ENCODE peak calls at places on chromosomes 12 and 14, in nine cellular contexts. One of them, this sample, is unnamed.

GRCh38 chr12:111250251-111250881 is 118.5 kb downstream of the PHETA1 start:
- DNase-seq in neuronal stem cell: no peak
- DNase-seq in left ventricle myocardium inferior: no peak
- DNase-seq in iPS DF 6.9: no peak
- DNase-seq in mammary epithelial cell: no peak
- DNase-seq in naive thymus-derived CD4-positive, alpha-beta T cell: no peak
- DNase-seq in H7: no peak
- DNase-seq in AG04450: no peak
- DNase-seq in esophagus squamous epithelium: no peak
- DNase-seq in this sample: no peak

GRCh38 chr12:83709899-83710298 is 1023.2 kb downstream of the TMTC2 start:
- DNase-seq in neuronal stem cell: no peak
- DNase-seq in left ventricle myocardium inferior: no peak
- DNase-seq in iPS DF 6.9: no peak
- DNase-seq in mammary epithelial cell: peak; percentile 32
- DNase-seq in naive thymus-derived CD4-positive, alpha-beta T cell: no peak
- DNase-seq in H7: no peak
- DNase-seq in AG04450: no peak
- DNase-seq in esophagus squamous epithelium: no peak
- DNase-seq in this sample: no peak

GRCh38 chr12:117685115-117685926 is 283.5 kb downstream of the KSR2 start:
- DNase-seq in neuronal stem cell: peak; percentile 29
- DNase-seq in left ventricle myocardium inferior: no peak
- DNase-seq in iPS DF 6.9: peak; percentile 79
- DNase-seq in mammary epithelial cell: no peak
- DNase-seq in naive thymus-derived CD4-positive, alpha-beta T cell: no peak
- DNase-seq in H7: peak; percentile 92
- DNase-seq in AG04450: no peak
- DNase-seq in esophagus squamous epithelium: no peak
- DNase-seq in this sample: peak; percentile 76

GRCh38 chr14:35046751-35047536 is 872 bp downstream of the FAM177A1 start:
- DNase-seq in neuronal stem cell: no peak
- DNase-seq in left ventricle myocardium inferior: no peak
- DNase-seq in iPS DF 6.9: no peak
- DNase-seq in mammary epithelial cell: no peak
- DNase-seq in naive thymus-derived CD4-positive, alpha-beta T cell: no peak
- DNase-seq in H7: no peak
- DNase-seq in AG04450: no peak
- DNase-seq in esophagus squamous epithelium: peak; percentile 26
- DNase-seq in this sample: no peak

GRCh38 chr14:61174395-61175386 is 106.4 kb downstream of the TMEM30B start:
- DNase-seq in neuronal stem cell: no peak
- DNase-seq in left ventricle myocardium inferior: no peak
- DNase-seq in iPS DF 6.9: no peak
- DNase-seq in mammary epithelial cell: peak; percentile 54
- DNase-seq in naive thymus-derived CD4-positive, alpha-beta T cell: no peak
- DNase-seq in H7: peak; percentile 20
- DNase-seq in AG04450: no peak
- DNase-seq in esophagus squamous epithelium: no peak
- DNase-seq in this sample: peak; percentile 59

GRCh38 chr14:33934043-33934750 is 16.7 kb downstream of the EGLN3 start:
- DNase-seq in neuronal stem cell: no peak
- DNase-seq in left ventricle myocardium inferior: no peak
- DNase-seq in iPS DF 6.9: no peak
- DNase-seq in mammary epithelial cell: no peak
- DNase-seq in naive thymus-derived CD4-positive, alpha-beta T cell: no peak
- DNase-seq in H7: no peak
- DNase-seq in AG04450: no peak
- DNase-seq in esophagus squamous epithelium: no peak
- DNase-seq in this sample: no peak

GRCh38 chr14:58659846-58660245 is 22.1 kb downstream of the DACT1 start:
- DNase-seq in neuronal stem cell: no peak
- DNase-seq in left ventricle myocardium inferior: peak; percentile 51
- DNase-seq in iPS DF 6.9: no peak
- DNase-seq in mammary epithelial cell: no peak
- DNase-seq in naive thymus-derived CD4-positive, alpha-beta T cell: no peak
- DNase-seq in H7: no peak
- DNase-seq in AG04450: no peak
- DNase-seq in esophagus squamous epithelium: no peak
- DNase-seq in this sample: no peak

GRCh38 chr14:61750708-61751474 is 11.3 kb upstream of the SNAPC1 start:
- DNase-seq in neuronal stem cell: peak; percentile 57
- DNase-seq in left ventricle myocardium inferior: peak; percentile 92
- DNase-seq in iPS DF 6.9: peak; percentile 45
- DNase-seq in mammary epithelial cell: peak; percentile 90
- DNase-seq in naive thymus-derived CD4-positive, alpha-beta T cell: peak; percentile 89
- DNase-seq in H7: peak; percentile 89
- DNase-seq in AG04450: no peak
- DNase-seq in esophagus squamous epithelium: peak; percentile 35
- DNase-seq in this sample: peak; percentile 49

GRCh38 chr14:92945959-92946846 is 23.3 kb downstream of the CHGA start:
- DNase-seq in neuronal stem cell: no peak
- DNase-seq in left ventricle myocardium inferior: peak; percentile 56
- DNase-seq in iPS DF 6.9: no peak
- DNase-seq in mammary epithelial cell: peak; percentile 48
- DNase-seq in naive thymus-derived CD4-positive, alpha-beta T cell: no peak
- DNase-seq in H7: no peak
- DNase-seq in AG04450: no peak
- DNase-seq in esophagus squamous epithelium: peak; percentile 12
- DNase-seq in this sample: no peak

GRCh38 chr14:35390577-35391387 is 13.8 kb downstream of the NFKBIA start:
- DNase-seq in neuronal stem cell: no peak
- DNase-seq in left ventricle myocardium inferior: peak; percentile 15
- DNase-seq in iPS DF 6.9: no peak
- DNase-seq in mammary epithelial cell: peak; percentile 31
- DNase-seq in naive thymus-derived CD4-positive, alpha-beta T cell: no peak
- DNase-seq in H7: no peak
- DNase-seq in AG04450: no peak
- DNase-seq in esophagus squamous epithelium: no peak
- DNase-seq in this sample: no peak

GRCh38 chr12:114671321-114671663 is 12.7 kb downstream of the TBX3 start:
- DNase-seq in neuronal stem cell: peak; percentile 20
- DNase-seq in left ventricle myocardium inferior: no peak
- DNase-seq in iPS DF 6.9: no peak
- DNase-seq in mammary epithelial cell: peak; percentile 24
- DNase-seq in naive thymus-derived CD4-positive, alpha-beta T cell: no peak
- DNase-seq in H7: no peak
- DNase-seq in AG04450: no peak
- DNase-seq in esophagus squamous epithelium: no peak
- DNase-seq in this sample: no peak

GRCh38 chr12:114671664-114672476 is 12.1 kb downstream of the TBX3 start:
- DNase-seq in neuronal stem cell: peak; percentile 45
- DNase-seq in left ventricle myocardium inferior: no peak
- DNase-seq in iPS DF 6.9: no peak
- DNase-seq in mammary epithelial cell: peak; percentile 56
- DNase-seq in naive thymus-derived CD4-positive, alpha-beta T cell: no peak
- DNase-seq in H7: peak; percentile 84
- DNase-seq in AG04450: no peak
- DNase-seq in esophagus squamous epithelium: no peak
- DNase-seq in this sample: no peak

GRCh38 chr12:114669501-114670256 is 14.3 kb downstream of the TBX3 start:
- DNase-seq in neuronal stem cell: peak; percentile 29
- DNase-seq in left ventricle myocardium inferior: no peak
- DNase-seq in iPS DF 6.9: no peak
- DNase-seq in mammary epithelial cell: peak; percentile 55
- DNase-seq in naive thymus-derived CD4-positive, alpha-beta T cell: no peak
- DNase-seq in H7: peak; percentile 59
- DNase-seq in AG04450: no peak
- DNase-seq in esophagus squamous epithelium: no peak
- DNase-seq in this sample: no peak

GRCh38 chr12:114668905-114669304 is 15.1 kb downstream of the TBX3 start:
- DNase-seq in neuronal stem cell: peak; percentile 1
- DNase-seq in left ventricle myocardium inferior: no peak
- DNase-seq in iPS DF 6.9: no peak
- DNase-seq in mammary epithelial cell: no peak
- DNase-seq in naive thymus-derived CD4-positive, alpha-beta T cell: no peak
- DNase-seq in H7: no peak
- DNase-seq in AG04450: no peak
- DNase-seq in esophagus squamous epithelium: no peak
- DNase-seq in this sample: no peak

DNA sequence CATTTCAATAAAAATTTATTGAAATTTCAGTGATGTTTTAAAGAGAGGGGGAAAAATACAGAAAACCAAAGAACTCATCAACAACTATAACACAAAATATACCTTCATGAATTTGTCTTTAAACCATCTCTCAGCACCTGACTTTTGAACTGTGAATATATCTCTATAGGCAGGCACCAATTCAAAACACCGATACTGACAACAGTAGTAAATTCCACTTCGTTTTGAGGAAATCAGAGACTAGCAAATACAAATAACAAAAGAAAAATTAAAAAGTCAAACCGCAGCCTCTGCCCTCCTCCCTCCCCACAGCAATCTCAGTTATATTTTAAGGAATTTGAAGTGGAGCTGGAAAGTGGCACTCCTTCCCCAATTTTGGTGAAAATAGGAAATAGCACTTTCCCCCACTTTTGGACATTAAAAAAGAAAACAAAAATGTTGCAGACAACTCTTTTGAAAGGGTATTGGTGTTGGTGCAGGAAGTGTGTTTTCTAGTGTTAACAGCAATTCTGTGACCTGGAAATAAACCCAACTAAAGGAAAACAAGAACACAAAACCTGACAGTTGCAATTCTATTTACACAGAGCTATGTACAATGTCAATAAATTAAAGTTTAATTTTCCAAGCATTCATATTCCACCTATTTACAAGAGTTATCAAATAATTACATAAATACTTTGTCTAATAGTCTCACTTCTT is 13.6 kb downstream of the TBX3 start:
- DNase-seq in neuronal stem cell: peak; percentile 3
- DNase-seq in left ventricle myocardium inferior: no peak
- DNase-seq in iPS DF 6.9: no peak
- DNase-seq in mammary epithelial cell: peak; percentile 25
- DNase-seq in naive thymus-derived CD4-positive, alpha-beta T cell: no peak
- DNase-seq in H7: no peak
- DNase-seq in AG04450: no peak
- DNase-seq in esophagus squamous epithelium: no peak
- DNase-seq in this sample: no peak
- H3K4me3 ChIP-seq in neuronal stem cell: no peak overlapping the region
- H3K4me3 ChIP-seq in left ventricle myocardium inferior: peak overlapping the region; percentile 68
- H3K4me3 ChIP-seq in iPS DF 6.9: no peak overlapping the region
- H3K4me3 ChIP-seq in mammary epithelial cell: peak overlapping the region; percentile 43
- H3K4me3 ChIP-seq in naive thymus-derived CD4-positive, alpha-beta T cell: no peak overlapping the region
- H3K4me3 ChIP-seq in H7: no peak overlapping the region
- H3K4me3 ChIP-seq in AG04450: peak overlapping the region; percentile 59
- H3K4me3 ChIP-seq in esophagus squamous epithelium: no peak overlapping the region
- H3K4me3 ChIP-seq in this sample: no peak overlapping the region

DNA sequence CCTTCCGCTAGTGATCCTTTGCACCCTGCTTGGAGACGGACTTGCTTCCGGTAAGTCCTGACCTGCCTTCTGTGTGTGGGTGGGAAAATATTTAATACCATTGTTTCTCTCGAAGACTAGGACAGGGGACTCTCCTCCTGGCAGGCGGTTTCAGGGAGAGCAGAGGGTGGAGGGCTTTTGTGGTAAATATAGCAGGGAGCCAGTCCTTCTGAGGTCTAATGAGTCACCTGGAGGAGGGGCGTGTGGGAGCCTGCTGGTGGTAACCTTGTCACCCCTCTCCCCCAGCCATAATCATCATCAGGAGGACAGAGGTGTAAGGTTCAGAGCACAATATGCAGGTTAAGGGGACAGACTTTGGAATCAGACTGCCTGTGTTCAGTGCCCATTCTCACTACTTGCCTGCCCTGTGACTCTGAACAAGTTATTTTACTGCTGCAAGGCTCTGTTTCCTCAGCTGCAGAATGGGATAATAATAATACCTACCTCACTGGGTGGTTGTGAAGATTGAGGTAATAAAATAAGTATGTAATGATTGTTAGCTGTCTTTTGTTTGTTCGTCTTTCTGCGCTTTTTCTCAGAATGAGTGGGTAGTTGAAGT is 47.4 kb downstream of the SUSD6 start:
- DNase-seq in neuronal stem cell: no peak
- DNase-seq in left ventricle myocardium inferior: no peak
- DNase-seq in iPS DF 6.9: no peak
- DNase-seq in mammary epithelial cell: peak; percentile 88
- DNase-seq in naive thymus-derived CD4-positive, alpha-beta T cell: no peak
- DNase-seq in H7: no peak
- DNase-seq in AG04450: no peak
- DNase-seq in esophagus squamous epithelium: no peak
- DNase-seq in this sample: no peak
- H3K4me3 ChIP-seq in neuronal stem cell: no peak overlapping the region
- H3K4me3 ChIP-seq in left ventricle myocardium inferior: no peak overlapping the region
- H3K4me3 ChIP-seq in iPS DF 6.9: no peak overlapping the region
- H3K4me3 ChIP-seq in mammary epithelial cell: peak overlapping the region; percentile 17
- H3K4me3 ChIP-seq in naive thymus-derived CD4-positive, alpha-beta T cell: no peak overlapping the region
- H3K4me3 ChIP-seq in H7: no peak overlapping the region
- H3K4me3 ChIP-seq in AG04450: no peak overlapping the region
- H3K4me3 ChIP-seq in esophagus squamous epithelium: peak overlapping the region; percentile 15
- H3K4me3 ChIP-seq in this sample: no peak overlapping the region

GRCh38 chr12:96501908-96502307 is 12.5 kb downstream of the CFAP54 start:
- DNase-seq in neuronal stem cell: no peak
- DNase-seq in left ventricle myocardium inferior: no peak
- DNase-seq in iPS DF 6.9: no peak
- DNase-seq in mammary epithelial cell: no peak
- DNase-seq in naive thymus-derived CD4-positive, alpha-beta T cell: no peak
- DNase-seq in H7: no peak
- DNase-seq in AG04450: no peak
- DNase-seq in esophagus squamous epithelium: no peak
- DNase-seq in this sample: no peak

GRCh38 chr12:96502477-96502876 is 13.1 kb downstream of the CFAP54 start:
- DNase-seq in neuronal stem cell: no peak
- DNase-seq in left ventricle myocardium inferior: no peak
- DNase-seq in iPS DF 6.9: no peak
- DNase-seq in mammary epithelial cell: peak; percentile 19
- DNase-seq in naive thymus-derived CD4-positive, alpha-beta T cell: no peak
- DNase-seq in H7: no peak
- DNase-seq in AG04450: no peak
- DNase-seq in esophagus squamous epithelium: no peak
- DNase-seq in this sample: no peak

GRCh38 chr12:96500686-96501085 is 11.3 kb downstream of the CFAP54 start:
- DNase-seq in neuronal stem cell: no peak
- DNase-seq in left ventricle myocardium inferior: no peak
- DNase-seq in iPS DF 6.9: no peak
- DNase-seq in mammary epithelial cell: no peak
- DNase-seq in naive thymus-derived CD4-positive, alpha-beta T cell: no peak
- DNase-seq in H7: no peak
- DNase-seq in AG04450: no peak
- DNase-seq in esophagus squamous epithelium: no peak
- DNase-seq in this sample: no peak

GRCh38 chr12:96502949-96503532 is 13.7 kb downstream of the CFAP54 start:
- DNase-seq in neuronal stem cell: no peak
- DNase-seq in left ventricle myocardium inferior: no peak
- DNase-seq in iPS DF 6.9: no peak
- DNase-seq in mammary epithelial cell: no peak
- DNase-seq in naive thymus-derived CD4-positive, alpha-beta T cell: no peak
- DNase-seq in H7: no peak
- DNase-seq in AG04450: no peak
- DNase-seq in esophagus squamous epithelium: no peak
- DNase-seq in this sample: no peak

GRCh38 chr12:96501139-96501741 is 11.9 kb downstream of the CFAP54 start:
- DNase-seq in neuronal stem cell: no peak
- DNase-seq in left ventricle myocardium inferior: peak; percentile 18
- DNase-seq in iPS DF 6.9: no peak
- DNase-seq in mammary epithelial cell: peak; percentile 88
- DNase-seq in naive thymus-derived CD4-positive, alpha-beta T cell: peak; percentile 29
- DNase-seq in H7: no peak
- DNase-seq in AG04450: no peak
- DNase-seq in esophagus squamous epithelium: peak; percentile 16
- DNase-seq in this sample: no peak
- H3K4me3 ChIP-seq in neuronal stem cell: no peak overlapping the region
- H3K4me3 ChIP-seq in left ventricle myocardium inferior: no peak overlapping the region
- H3K4me3 ChIP-seq in iPS DF 6.9: no peak overlapping the region
- H3K4me3 ChIP-seq in mammary epithelial cell: no peak overlapping the region
- H3K4me3 ChIP-seq in naive thymus-derived CD4-positive, alpha-beta T cell: no peak overlapping the region
- H3K4me3 ChIP-seq in H7: no peak overlapping the region
- H3K4me3 ChIP-seq in AG04450: no peak overlapping the region
- H3K4me3 ChIP-seq in esophagus squamous epithelium: no peak overlapping the region
- H3K4me3 ChIP-seq in this sample: no peak overlapping the region

GRCh38 chr12:57836442-57837375 is 9.8 kb downstream of the CTDSP2 start:
- DNase-seq in neuronal stem cell: no peak
- DNase-seq in left ventricle myocardium inferior: peak; percentile 87
- DNase-seq in iPS DF 6.9: no peak
- DNase-seq in mammary epithelial cell: peak; percentile 61
- DNase-seq in naive thymus-derived CD4-positive, alpha-beta T cell: peak; percentile 26
- DNase-seq in H7: peak; percentile 63
- DNase-seq in AG04450: peak; percentile 46
- DNase-seq in esophagus squamous epithelium: no peak
- DNase-seq in this sample: peak; percentile 55
- H3K4me3 ChIP-seq in neuronal stem cell: peak overlapping the region; percentile 40
- H3K4me3 ChIP-seq in left ventricle myocardium inferior: peak overlapping the region; percentile 95
- H3K4me3 ChIP-seq in iPS DF 6.9: no peak overlapping the region
- H3K4me3 ChIP-seq in mammary epithelial cell: no peak overlapping the region
- H3K4me3 ChIP-seq in naive thymus-derived CD4-positive, alpha-beta T cell: peak overlapping the region; percentile 53
- H3K4me3 ChIP-seq in H7: no peak overlapping the region
- H3K4me3 ChIP-seq in AG04450: peak overlapping the region; percentile 45
- H3K4me3 ChIP-seq in esophagus squamous epithelium: no peak overlapping the region
- H3K4me3 ChIP-seq in this sample: peak overlapping the region; percentile 5